ENCODE peak calls at places on chromosomes 4 and X, in four cellular contexts. S, V, D and W are unnamed samples.
A peak's percentile ranks its signal among the peaks of the same experiment; 100 is the strongest.

GRCh38 chrX:108032944-108033343 is 11.9 kb upstream of the VSIG1 start:
- DNase-seq in S (no peak), D (no peak), V (peak; percentile 40), W (no peak)

GRCh38 chr4:31235961-31236360 is 515.8 kb downstream of the PCDH7 start:
- DNase-seq in S (no peak), V (no peak), D (no peak), W (no peak)

GRCh38 chr4:100063355-100063754 is 113.3 kb upstream of the H2AZ1 start:
- DNase-seq in S (no peak), D (no peak), V (peak; percentile 18), W (peak; percentile 17)

GRCh38 chrX:129347291-129347690 is 176.0 kb downstream of the SMARCA1 start:
- DNase-seq in D (no peak), V (peak; percentile 17), S (no peak), W (no peak)

GRCh38 chrX:37652589-37653271 is 32.9 kb upstream of the XK start:
- DNase-seq in S (no peak), V (no peak), D (no peak), W (no peak)

GRCh38 chr4:75637176-75637575 is 6.8 kb upstream of the CDKL2 start:
- DNase-seq in V (no peak), D (peak; percentile 52), S (no peak), W (no peak)

GRCh38 chr4:2691952-2692435 is 64.1 kb downstream of the TNIP2 start:
- DNase-seq in V (no peak), S (no peak), D (no peak), W (no peak)

GRCh38 chr4:2364654-2365053 is 53.8 kb downstream of the ZFYVE28 start:
- DNase-seq in D (no peak), V (no peak), S (peak; percentile 56), W (peak; percentile 61)

GRCh38 chrX:130082244-130083106 is 27.8 kb downstream of the ELF4 start:
- DNase-seq in S (no peak), V (no peak), D (no peak), W (no peak)

GRCh38 chr4:86036729-86037128 is 323.1 kb downstream of the MAPK10 start:
- DNase-seq in D (peak; percentile 25), V (no peak), S (no peak), W (peak; percentile 41)

GRCh38 chr4:16896871-16897270 is 1.6 kb downstream of the LDB2 start:
- DNase-seq in V (no peak), D (no peak), S (peak; percentile 16), W (peak; percentile 84)

GRCh38 chrX:74133156-74133796 is 170.7 kb upstream of the ZCCHC13 start:
- DNase-seq in S (peak; percentile 28), V (peak; percentile 62), D (peak; percentile 16), W (peak; percentile 75)

GRCh38 chrX:27598312-27598711 is 8.2 kb downstream of the DCAF8L2 start:
- DNase-seq in D (no peak), S (no peak), V (no peak), W (no peak)

GRCh38 chr4:141124224-141124623 is 9.0 kb downstream of the RNF150 start:
- DNase-seq in D (no peak), S (no peak), V (no peak), W (no peak)

GRCh38 chrX:77979870-77980269 is 10.4 kb upstream of the PGAM4 start:
- DNase-seq in V (no peak), D (no peak), S (no peak), W (no peak)

GRCh38 chrX:107549504-107549903 is 78.8 kb upstream of the PRPS1 start:
- DNase-seq in S (no peak), V (no peak), D (no peak), W (no peak)

GRCh38 chr4:4323705-4324534 is 33.9 kb downstream of the ZBTB49 start:
- DNase-seq in V (no peak), S (no peak), D (no peak), W (no peak)

GRCh38 chr4:1628892-1629703 is 55.0 kb downstream of the FAM53A start:
- DNase-seq in V (peak; percentile 27), D (no peak), S (peak; percentile 12), W (peak; percentile 28)

GRCh38 chr4:126973201-126973600 is 659.6 kb upstream of the INTU start:
- DNase-seq in V (no peak), S (no peak), D (no peak), W (no peak)

GRCh38 chr4:39476181-39476873 is 17.5 kb downstream of the LIAS start:
- DNase-seq in S (peak; percentile 35), V (no peak), D (no peak), W (peak; percentile 31)

GRCh38 chr4:122364700-122365404 is 14.0 kb upstream of the ADAD1 start:
- DNase-seq in D (no peak), S (no peak), V (peak; percentile 3), W (no peak)

GRCh38 chrX:47749185-47749967 is 87.3 kb upstream of the ZNF81 start:
- DNase-seq in D (no peak), S (no peak), V (no peak), W (peak; percentile 57)

GRCh38 chr4:145234086-145234694 is 53.8 kb upstream of the OTUD4 start:
- DNase-seq in V (peak; percentile 46), S (peak; percentile 48), D (no peak), W (peak; percentile 71)

GRCh38 chrX:12174358-12174757 is 36.1 kb downstream of the FRMPD4 start:
- DNase-seq in V (no peak), S (peak; percentile 3), D (no peak), W (peak; percentile 14)

GRCh38 chr4:158763462-158763861 is 5.4 kb upstream of the FNIP2 start:
- DNase-seq in S (no peak), V (no peak), D (no peak), W (no peak)

GRCh38 chr4:118682928-118683327 is 2.3 kb upstream of the METTL14 start:
- DNase-seq in V (peak; percentile 25), D (no peak), S (peak; percentile 33), W (peak; percentile 47)

GRCh38 chr4:37948542-37948941 is 11.7 kb upstream of the PTTG2 start:
- DNase-seq in S (no peak), D (no peak), V (no peak), W (no peak)

GRCh38 chr4:129145222-129145730 is 49.3 kb downstream of the C4orf33 start:
- DNase-seq in D (no peak), S (no peak), V (no peak), W (peak; percentile 2)

GRCh38 chrX:74132265-74132664 is 171.7 kb upstream of the ZCCHC13 start:
- DNase-seq in D (no peak), S (no peak), V (no peak), W (no peak)

GRCh38 chr4:139085141-139085540 is 69.6 kb downstream of the NOCT start:
- DNase-seq in S (peak; percentile 2), D (no peak), V (peak; percentile 13), W (peak; percentile 45)

GRCh38 chr4:13329963-13330362 is 154.2 kb downstream of the RAB28 start:
- DNase-seq in D (no peak), S (peak; percentile 47), V (no peak), W (peak; percentile 83)

DNA sequence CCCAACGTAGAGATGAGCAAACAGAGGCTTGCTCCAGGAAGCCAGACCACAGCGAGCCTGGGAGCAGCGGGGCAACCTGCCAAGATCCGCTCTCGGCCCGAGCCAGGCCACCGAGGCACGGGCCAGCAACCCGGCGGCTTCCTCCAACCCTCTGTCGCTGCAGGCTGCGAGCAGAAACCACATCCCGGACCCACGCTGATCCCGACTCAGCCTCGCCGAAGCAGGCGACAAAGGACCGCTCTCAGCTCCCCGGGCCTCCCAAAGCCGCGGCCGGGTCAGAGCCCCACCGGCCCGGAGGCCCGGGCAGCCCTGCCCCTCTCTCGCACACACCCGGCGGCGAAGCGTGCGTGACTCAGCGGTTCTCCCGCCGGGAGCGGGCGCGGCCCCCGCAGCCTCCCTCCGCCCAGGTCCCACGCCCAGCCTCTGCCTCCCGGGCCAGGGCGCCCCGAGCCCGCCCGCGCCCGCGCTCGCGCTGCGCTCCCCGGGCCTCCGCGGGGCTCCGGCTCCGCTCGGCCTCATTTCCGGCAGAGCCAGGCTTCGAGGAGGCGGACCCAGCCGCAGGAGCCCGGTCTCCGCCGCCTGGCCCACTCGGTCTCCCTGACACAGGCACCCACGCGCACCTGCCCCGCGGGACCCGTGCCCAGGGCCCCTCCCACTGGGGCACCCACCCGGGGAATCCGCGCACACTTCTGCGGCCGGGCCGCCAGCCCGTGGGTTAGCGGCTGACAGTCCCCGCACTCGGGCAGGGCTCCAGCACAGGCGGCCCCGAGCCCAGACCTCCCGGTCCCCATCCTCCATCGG is 1.7 kb downstream of the PPP2R2C start:
- DNase-seq in V (peak; percentile 61), S (peak; percentile 19), D (no peak), W (peak; percentile 38)
- H3K4me3 ChIP-seq in V (peak overlapping the region; percentile 84), S (peak overlapping the region; percentile 22), D (peak overlapping the region; percentile 17), W (peak overlapping the region; percentile 9)

GRCh38 chr4:134700251-134700650 is 498.7 kb upstream of the PABPC4L start:
- DNase-seq in S (no peak), V (no peak), D (no peak), W (no peak)

GRCh38 chr4:134691915-134692314 is 490.3 kb upstream of the PABPC4L start:
- DNase-seq in V (no peak), S (no peak), D (no peak), W (no peak)

DNA sequence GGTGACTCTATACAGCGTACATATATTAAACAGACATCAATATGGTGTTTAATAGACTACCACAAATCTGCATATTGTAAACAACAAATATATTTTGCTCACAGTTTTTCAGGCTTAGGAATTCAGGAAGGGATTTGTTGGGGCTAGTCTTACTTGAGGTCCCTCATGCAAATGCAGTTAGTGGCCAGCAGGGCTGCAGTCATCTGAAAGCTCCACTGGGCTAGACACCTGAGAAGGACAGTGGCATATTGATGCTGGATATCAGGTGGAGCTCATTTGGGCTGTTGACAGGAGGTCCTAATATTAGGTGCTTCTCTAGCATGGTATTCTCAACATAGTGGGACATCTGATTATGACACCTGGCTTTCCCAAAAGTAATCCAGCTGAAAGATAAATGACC is 493.8 kb upstream of the PABPC4L start:
- DNase-seq in D (no peak), V (no peak), S (no peak), W (no peak)
- TF ChIP-seq CTCF in D (no peak), V (no peak), S (no peak), W (no peak)

DNA sequence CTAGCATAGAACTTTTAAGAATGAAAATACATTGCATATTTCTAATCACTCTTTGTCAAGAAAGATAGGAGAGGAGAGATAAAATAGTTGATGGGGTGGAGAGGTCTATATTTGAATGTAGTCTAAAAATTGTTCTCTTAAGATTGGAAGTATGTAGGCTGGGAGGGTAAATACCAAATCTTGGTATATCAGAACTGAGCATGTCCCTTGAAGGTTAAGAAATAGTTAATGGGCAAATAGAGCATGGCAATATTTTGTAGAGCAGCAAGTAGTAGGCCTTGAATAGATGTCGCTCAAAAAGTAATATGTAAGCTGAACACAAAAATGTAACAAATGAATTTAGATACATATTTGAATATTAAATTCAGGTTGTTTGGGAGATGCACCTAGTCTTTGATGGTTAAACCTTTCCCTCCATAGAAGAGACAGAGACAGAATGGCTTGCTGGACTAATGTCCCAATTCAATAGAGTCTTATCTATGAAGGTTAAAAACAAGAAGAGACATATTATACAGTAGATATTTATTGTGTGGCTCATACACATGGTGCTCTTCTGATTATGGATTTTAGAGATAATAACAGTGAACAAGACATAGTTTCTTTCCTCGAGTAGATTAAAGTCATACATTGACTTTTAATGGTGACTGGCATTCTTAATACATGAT is 12.5 kb downstream of the ALB start:
- DNase-seq in S (no peak), D (no peak), V (no peak), W (no peak)
- H3K4me3 ChIP-seq in S (no peak overlapping the region), D (no peak overlapping the region), V (no peak overlapping the region), W (no peak overlapping the region)

DNA sequence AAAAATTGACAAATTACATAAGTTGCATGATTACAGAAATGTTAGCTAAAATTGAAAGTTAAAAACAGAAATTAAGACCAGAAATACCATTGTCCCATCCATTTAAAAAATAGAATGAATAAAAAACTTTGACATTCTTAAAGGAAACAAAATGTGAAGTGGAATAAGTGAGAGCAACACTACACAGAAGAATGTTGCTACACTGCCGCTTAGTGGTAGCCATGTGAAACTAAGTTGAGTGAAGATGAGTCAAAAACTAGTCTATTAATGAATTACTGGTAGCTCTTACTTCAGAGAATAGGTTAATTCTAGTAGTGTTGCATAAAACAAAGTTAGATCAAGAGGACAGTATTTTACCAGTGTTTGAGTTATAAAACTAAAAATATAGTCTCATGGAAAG is 571.0 kb upstream of the KLHL4 start:
- DNase-seq in V (peak; percentile 43), S (no peak), D (no peak), W (peak; percentile 31)
- TF ChIP-seq CTCF in V (peak; percentile 19), S (peak; percentile 16), D (peak; percentile 45), W (peak; percentile 77)